ENCODE peak calls at places on chromosomes 16 and 17, in six cellular contexts. One of them, this sample, is unnamed.

GRCh38 chr16:87406495-87407088 is 14.5 kb downstream of the MAP1LC3B start:
- DNase-seq in activated CD4-positive, alpha-beta T cell treated with anti-CD3 and anti-CD28 coated beads, Interleukin-2, amount 50 U/mL, for 4 hours: no peak
- DNase-seq in NCI-H2029: no peak
- DNase-seq in Caki2: no peak
- DNase-seq in GM06990: no peak
- DNase-seq in stimulated activated CD8-positive, alpha-beta memory T cell treated with anti-CD3 and anti-CD28 coated beads, Interleukin-15, amount 100 ng/mL, for 24 hours: no peak
- DNase-seq in this sample: no peak

GRCh38 chr16:67915831-67916723 is 15.6 kb downstream of the CTRL start:
- DNase-seq in activated CD4-positive, alpha-beta T cell treated with anti-CD3 and anti-CD28 coated beads, Interleukin-2, amount 50 U/mL, for 4 hours: no peak
- DNase-seq in NCI-H2029: no peak
- DNase-seq in Caki2: no peak
- DNase-seq in GM06990: no peak
- DNase-seq in stimulated activated CD8-positive, alpha-beta memory T cell treated with anti-CD3 and anti-CD28 coated beads, Interleukin-15, amount 100 ng/mL, for 24 hours: no peak
- DNase-seq in this sample: no peak

GRCh38 chr17:7184091-7184488 is 4.9 kb upstream of the ASGR1 start:
- DNase-seq in activated CD4-positive, alpha-beta T cell treated with anti-CD3 and anti-CD28 coated beads, Interleukin-2, amount 50 U/mL, for 4 hours: no peak
- DNase-seq in NCI-H2029: no peak
- DNase-seq in Caki2: peak; percentile 68
- DNase-seq in GM06990: no peak
- DNase-seq in stimulated activated CD8-positive, alpha-beta memory T cell treated with anti-CD3 and anti-CD28 coated beads, Interleukin-15, amount 100 ng/mL, for 24 hours: no peak
- DNase-seq in this sample: no peak

GRCh38 chr17:61477204-61477834 is 25.1 kb downstream of the TBX4 start:
- DNase-seq in activated CD4-positive, alpha-beta T cell treated with anti-CD3 and anti-CD28 coated beads, Interleukin-2, amount 50 U/mL, for 4 hours: no peak
- DNase-seq in NCI-H2029: no peak
- DNase-seq in Caki2: no peak
- DNase-seq in GM06990: no peak
- DNase-seq in stimulated activated CD8-positive, alpha-beta memory T cell treated with anti-CD3 and anti-CD28 coated beads, Interleukin-15, amount 100 ng/mL, for 24 hours: no peak
- DNase-seq in this sample: no peak

GRCh38 chr17:49455226-49455968 is 39.7 kb upstream of the NGFR start:
- DNase-seq in activated CD4-positive, alpha-beta T cell treated with anti-CD3 and anti-CD28 coated beads, Interleukin-2, amount 50 U/mL, for 4 hours: no peak
- DNase-seq in NCI-H2029: no peak
- DNase-seq in Caki2: no peak
- DNase-seq in GM06990: no peak
- DNase-seq in stimulated activated CD8-positive, alpha-beta memory T cell treated with anti-CD3 and anti-CD28 coated beads, Interleukin-15, amount 100 ng/mL, for 24 hours: no peak
- DNase-seq in this sample: no peak

GRCh38 chr17:33052856-33053255 is 61.2 kb downstream of the SPACA3 start:
- DNase-seq in activated CD4-positive, alpha-beta T cell treated with anti-CD3 and anti-CD28 coated beads, Interleukin-2, amount 50 U/mL, for 4 hours: no peak
- DNase-seq in NCI-H2029: no peak
- DNase-seq in Caki2: no peak
- DNase-seq in GM06990: no peak
- DNase-seq in stimulated activated CD8-positive, alpha-beta memory T cell treated with anti-CD3 and anti-CD28 coated beads, Interleukin-15, amount 100 ng/mL, for 24 hours: no peak
- DNase-seq in this sample: no peak

GRCh38 chr16:55640714-55641327 is 15.0 kb upstream of the SLC6A2 start:
- DNase-seq in activated CD4-positive, alpha-beta T cell treated with anti-CD3 and anti-CD28 coated beads, Interleukin-2, amount 50 U/mL, for 4 hours: no peak
- DNase-seq in NCI-H2029: no peak
- DNase-seq in Caki2: no peak
- DNase-seq in GM06990: no peak
- DNase-seq in stimulated activated CD8-positive, alpha-beta memory T cell treated with anti-CD3 and anti-CD28 coated beads, Interleukin-15, amount 100 ng/mL, for 24 hours: no peak
- DNase-seq in this sample: no peak

GRCh38 chr17:28725660-28726395 is at the start of gene TLCD1:
- DNase-seq in activated CD4-positive, alpha-beta T cell treated with anti-CD3 and anti-CD28 coated beads, Interleukin-2, amount 50 U/mL, for 4 hours: peak; percentile 52
- DNase-seq in NCI-H2029: peak; percentile 79
- DNase-seq in Caki2: peak; percentile 81
- DNase-seq in GM06990: peak; percentile 87
- DNase-seq in stimulated activated CD8-positive, alpha-beta memory T cell treated with anti-CD3 and anti-CD28 coated beads, Interleukin-15, amount 100 ng/mL, for 24 hours: no peak
- DNase-seq in this sample: peak; percentile 76

GRCh38 chr16:25033852-25034251 is 18.7 kb upstream of the ARHGAP17 start:
- DNase-seq in activated CD4-positive, alpha-beta T cell treated with anti-CD3 and anti-CD28 coated beads, Interleukin-2, amount 50 U/mL, for 4 hours: no peak
- DNase-seq in NCI-H2029: no peak
- DNase-seq in Caki2: peak; percentile 74
- DNase-seq in GM06990: no peak
- DNase-seq in stimulated activated CD8-positive, alpha-beta memory T cell treated with anti-CD3 and anti-CD28 coated beads, Interleukin-15, amount 100 ng/mL, for 24 hours: no peak
- DNase-seq in this sample: no peak

GRCh38 chr16:22770866-22771265 is 43.1 kb upstream of the HS3ST2 start:
- DNase-seq in activated CD4-positive, alpha-beta T cell treated with anti-CD3 and anti-CD28 coated beads, Interleukin-2, amount 50 U/mL, for 4 hours: no peak
- DNase-seq in NCI-H2029: no peak
- DNase-seq in Caki2: no peak
- DNase-seq in GM06990: no peak
- DNase-seq in stimulated activated CD8-positive, alpha-beta memory T cell treated with anti-CD3 and anti-CD28 coated beads, Interleukin-15, amount 100 ng/mL, for 24 hours: no peak
- DNase-seq in this sample: no peak

GRCh38 chr16:50067290-50067853 is 1.6 kb downstream of the HEATR3 start:
- DNase-seq in activated CD4-positive, alpha-beta T cell treated with anti-CD3 and anti-CD28 coated beads, Interleukin-2, amount 50 U/mL, for 4 hours: peak; percentile 6
- DNase-seq in NCI-H2029: no peak
- DNase-seq in Caki2: peak; percentile 41
- DNase-seq in GM06990: no peak
- DNase-seq in stimulated activated CD8-positive, alpha-beta memory T cell treated with anti-CD3 and anti-CD28 coated beads, Interleukin-15, amount 100 ng/mL, for 24 hours: no peak
- DNase-seq in this sample: no peak

GRCh38 chr17:17913695-17914332 is 58.4 kb downstream of the TOM1L2 start:
- DNase-seq in activated CD4-positive, alpha-beta T cell treated with anti-CD3 and anti-CD28 coated beads, Interleukin-2, amount 50 U/mL, for 4 hours: peak; percentile 17
- DNase-seq in NCI-H2029: peak; percentile 73
- DNase-seq in Caki2: peak; percentile 86
- DNase-seq in GM06990: no peak
- DNase-seq in stimulated activated CD8-positive, alpha-beta memory T cell treated with anti-CD3 and anti-CD28 coated beads, Interleukin-15, amount 100 ng/mL, for 24 hours: peak; percentile 4
- DNase-seq in this sample: peak; percentile 22

GRCh38 chr17:20066253-20066652 is 57.1 kb downstream of the SPECC1 start:
- DNase-seq in activated CD4-positive, alpha-beta T cell treated with anti-CD3 and anti-CD28 coated beads, Interleukin-2, amount 50 U/mL, for 4 hours: no peak
- DNase-seq in NCI-H2029: no peak
- DNase-seq in Caki2: peak; percentile 53
- DNase-seq in GM06990: no peak
- DNase-seq in stimulated activated CD8-positive, alpha-beta memory T cell treated with anti-CD3 and anti-CD28 coated beads, Interleukin-15, amount 100 ng/mL, for 24 hours: no peak
- DNase-seq in this sample: no peak